ENCODE peak calls at places on chromosomes 13 and 19, in nine cellular contexts. One of them, this sample, is unnamed.

GRCh38 chr19:41795031-41795461 is 1.3 kb upstream of the CEACAM3 start:
- DNase-seq in posterior vena cava: no peak
- DNase-seq in stimulated activated CD8-positive, alpha-beta memory T cell treated with anti-CD3 and anti-CD28 coated beads, Interleukin-4, amount 100 ng/mL, for 24 hours: peak; percentile 40
- DNase-seq in brain microvascular endothelial cell: peak; percentile 51
- DNase-seq in left cardiac atrium: peak; percentile 26
- DNase-seq in activated gamma-delta T cell treated with Interleukin-2 at 50 U/mL for 16 hours: peak; percentile 62
- DNase-seq in H1: peak; percentile 66
- DNase-seq in fibroblast of mammary gland: peak; percentile 38
- DNase-seq in activated T-cell treated with anti-CD3 and anti-CD28 coated beads for 1 hour: peak; percentile 36
- DNase-seq in this sample: peak; percentile 50

GRCh38 chr19:7505682-7506384 is 10.1 kb upstream of the ZNF358 start:
- DNase-seq in posterior vena cava: no peak
- DNase-seq in stimulated activated CD8-positive, alpha-beta memory T cell treated with anti-CD3 and anti-CD28 coated beads, Interleukin-4, amount 100 ng/mL, for 24 hours: no peak
- DNase-seq in brain microvascular endothelial cell: no peak
- DNase-seq in left cardiac atrium: peak; percentile 57
- DNase-seq in activated gamma-delta T cell treated with Interleukin-2 at 50 U/mL for 16 hours: no peak
- DNase-seq in H1: peak; percentile 81
- DNase-seq in fibroblast of mammary gland: no peak
- DNase-seq in activated T-cell treated with anti-CD3 and anti-CD28 coated beads for 1 hour: no peak
- DNase-seq in this sample: no peak

GRCh38 chr19:18603958-18604819 is 2.4 kb downstream of the CRLF1 start:
- DNase-seq in posterior vena cava: no peak
- DNase-seq in stimulated activated CD8-positive, alpha-beta memory T cell treated with anti-CD3 and anti-CD28 coated beads, Interleukin-4, amount 100 ng/mL, for 24 hours: no peak
- DNase-seq in brain microvascular endothelial cell: no peak
- DNase-seq in left cardiac atrium: no peak
- DNase-seq in activated gamma-delta T cell treated with Interleukin-2 at 50 U/mL for 16 hours: no peak
- DNase-seq in H1: peak; percentile 62
- DNase-seq in fibroblast of mammary gland: no peak
- DNase-seq in activated T-cell treated with anti-CD3 and anti-CD28 coated beads for 1 hour: no peak
- DNase-seq in this sample: no peak

GRCh38 chr19:45834970-45835369 is 19.9 kb upstream of the RSPH6A start:
- DNase-seq in posterior vena cava: peak; percentile 58
- DNase-seq in stimulated activated CD8-positive, alpha-beta memory T cell treated with anti-CD3 and anti-CD28 coated beads, Interleukin-4, amount 100 ng/mL, for 24 hours: no peak
- DNase-seq in brain microvascular endothelial cell: no peak
- DNase-seq in left cardiac atrium: no peak
- DNase-seq in activated gamma-delta T cell treated with Interleukin-2 at 50 U/mL for 16 hours: no peak
- DNase-seq in H1: no peak
- DNase-seq in fibroblast of mammary gland: no peak
- DNase-seq in activated T-cell treated with anti-CD3 and anti-CD28 coated beads for 1 hour: no peak
- DNase-seq in this sample: no peak

GRCh38 chr19:58054792-58055482 is 4.1 kb upstream of the ZNF135 start:
- DNase-seq in posterior vena cava: no peak
- DNase-seq in stimulated activated CD8-positive, alpha-beta memory T cell treated with anti-CD3 and anti-CD28 coated beads, Interleukin-4, amount 100 ng/mL, for 24 hours: no peak
- DNase-seq in brain microvascular endothelial cell: peak; percentile 12
- DNase-seq in left cardiac atrium: peak; percentile 74
- DNase-seq in activated gamma-delta T cell treated with Interleukin-2 at 50 U/mL for 16 hours: no peak
- DNase-seq in H1: peak; percentile 62
- DNase-seq in fibroblast of mammary gland: peak; percentile 24
- DNase-seq in activated T-cell treated with anti-CD3 and anti-CD28 coated beads for 1 hour: no peak
- DNase-seq in this sample: peak; percentile 13

GRCh38 chr13:113920606-113921306 is 53.1 kb downstream of the C13orf46 start:
- DNase-seq in posterior vena cava: peak; percentile 31
- DNase-seq in stimulated activated CD8-positive, alpha-beta memory T cell treated with anti-CD3 and anti-CD28 coated beads, Interleukin-4, amount 100 ng/mL, for 24 hours: no peak
- DNase-seq in brain microvascular endothelial cell: no peak
- DNase-seq in left cardiac atrium: no peak
- DNase-seq in activated gamma-delta T cell treated with Interleukin-2 at 50 U/mL for 16 hours: no peak
- DNase-seq in H1: no peak
- DNase-seq in fibroblast of mammary gland: no peak
- DNase-seq in activated T-cell treated with anti-CD3 and anti-CD28 coated beads for 1 hour: no peak
- DNase-seq in this sample: no peak

GRCh38 chr19:1651061-1651547 is 1.3 kb downstream of the TCF3 start:
- DNase-seq in posterior vena cava: no peak
- DNase-seq in stimulated activated CD8-positive, alpha-beta memory T cell treated with anti-CD3 and anti-CD28 coated beads, Interleukin-4, amount 100 ng/mL, for 24 hours: peak; percentile 61
- DNase-seq in brain microvascular endothelial cell: no peak
- DNase-seq in left cardiac atrium: no peak
- DNase-seq in activated gamma-delta T cell treated with Interleukin-2 at 50 U/mL for 16 hours: peak; percentile 61
- DNase-seq in H1: peak; percentile 76
- DNase-seq in fibroblast of mammary gland: peak; percentile 24
- DNase-seq in activated T-cell treated with anti-CD3 and anti-CD28 coated beads for 1 hour: peak; percentile 36
- DNase-seq in this sample: peak; percentile 70

GRCh38 chr19:45362291-45362690 is 8.1 kb downstream of the ERCC2 start:
- DNase-seq in posterior vena cava: no peak
- DNase-seq in stimulated activated CD8-positive, alpha-beta memory T cell treated with anti-CD3 and anti-CD28 coated beads, Interleukin-4, amount 100 ng/mL, for 24 hours: no peak
- DNase-seq in brain microvascular endothelial cell: no peak
- DNase-seq in left cardiac atrium: no peak
- DNase-seq in activated gamma-delta T cell treated with Interleukin-2 at 50 U/mL for 16 hours: no peak
- DNase-seq in H1: no peak
- DNase-seq in fibroblast of mammary gland: no peak
- DNase-seq in activated T-cell treated with anti-CD3 and anti-CD28 coated beads for 1 hour: no peak
- DNase-seq in this sample: no peak

GRCh38 chr19:18987456-18987855 is 45.9 kb downstream of the SUGP2 start:
- DNase-seq in posterior vena cava: no peak
- DNase-seq in stimulated activated CD8-positive, alpha-beta memory T cell treated with anti-CD3 and anti-CD28 coated beads, Interleukin-4, amount 100 ng/mL, for 24 hours: no peak
- DNase-seq in brain microvascular endothelial cell: no peak
- DNase-seq in left cardiac atrium: no peak
- DNase-seq in activated gamma-delta T cell treated with Interleukin-2 at 50 U/mL for 16 hours: no peak
- DNase-seq in H1: no peak
- DNase-seq in fibroblast of mammary gland: no peak
- DNase-seq in activated T-cell treated with anti-CD3 and anti-CD28 coated beads for 1 hour: no peak
- DNase-seq in this sample: no peak

GRCh38 chr13:58085819-58086218 is 454.3 kb downstream of the PCDH17 start:
- DNase-seq in posterior vena cava: no peak
- DNase-seq in stimulated activated CD8-positive, alpha-beta memory T cell treated with anti-CD3 and anti-CD28 coated beads, Interleukin-4, amount 100 ng/mL, for 24 hours: no peak
- DNase-seq in brain microvascular endothelial cell: no peak
- DNase-seq in left cardiac atrium: no peak
- DNase-seq in activated gamma-delta T cell treated with Interleukin-2 at 50 U/mL for 16 hours: no peak
- DNase-seq in H1: no peak
- DNase-seq in fibroblast of mammary gland: no peak
- DNase-seq in activated T-cell treated with anti-CD3 and anti-CD28 coated beads for 1 hour: no peak
- DNase-seq in this sample: no peak

GRCh38 chr19:56403764-56404704 is at the start of gene ZNF583:
- DNase-seq in posterior vena cava: peak; percentile 99
- DNase-seq in stimulated activated CD8-positive, alpha-beta memory T cell treated with anti-CD3 and anti-CD28 coated beads, Interleukin-4, amount 100 ng/mL, for 24 hours: peak; percentile 90
- DNase-seq in brain microvascular endothelial cell: peak; percentile 95
- DNase-seq in left cardiac atrium: peak; percentile 97
- DNase-seq in activated gamma-delta T cell treated with Interleukin-2 at 50 U/mL for 16 hours: peak; percentile 89
- DNase-seq in H1: peak; percentile 93
- DNase-seq in fibroblast of mammary gland: peak; percentile 97
- DNase-seq in activated T-cell treated with anti-CD3 and anti-CD28 coated beads for 1 hour: peak; percentile 89
- DNase-seq in this sample: peak; percentile 93

GRCh38 chr13:30088312-30088855 is 219.0 kb downstream of the KATNAL1 start:
- DNase-seq in posterior vena cava: no peak
- DNase-seq in stimulated activated CD8-positive, alpha-beta memory T cell treated with anti-CD3 and anti-CD28 coated beads, Interleukin-4, amount 100 ng/mL, for 24 hours: no peak
- DNase-seq in brain microvascular endothelial cell: no peak
- DNase-seq in left cardiac atrium: no peak
- DNase-seq in activated gamma-delta T cell treated with Interleukin-2 at 50 U/mL for 16 hours: no peak
- DNase-seq in H1: no peak
- DNase-seq in fibroblast of mammary gland: no peak
- DNase-seq in activated T-cell treated with anti-CD3 and anti-CD28 coated beads for 1 hour: no peak
- DNase-seq in this sample: no peak

GRCh38 chr13:48687249-48687648 is 33.5 kb downstream of the CYSLTR2 start:
- DNase-seq in posterior vena cava: no peak
- DNase-seq in stimulated activated CD8-positive, alpha-beta memory T cell treated with anti-CD3 and anti-CD28 coated beads, Interleukin-4, amount 100 ng/mL, for 24 hours: no peak
- DNase-seq in brain microvascular endothelial cell: no peak
- DNase-seq in left cardiac atrium: no peak
- DNase-seq in activated gamma-delta T cell treated with Interleukin-2 at 50 U/mL for 16 hours: no peak
- DNase-seq in H1: no peak
- DNase-seq in fibroblast of mammary gland: no peak
- DNase-seq in activated T-cell treated with anti-CD3 and anti-CD28 coated beads for 1 hour: no peak
- DNase-seq in this sample: no peak

GRCh38 chr13:35573639-35574038 is 97.2 kb upstream of the MAB21L1 start:
- DNase-seq in posterior vena cava: no peak
- DNase-seq in stimulated activated CD8-positive, alpha-beta memory T cell treated with anti-CD3 and anti-CD28 coated beads, Interleukin-4, amount 100 ng/mL, for 24 hours: no peak
- DNase-seq in brain microvascular endothelial cell: no peak
- DNase-seq in left cardiac atrium: no peak
- DNase-seq in activated gamma-delta T cell treated with Interleukin-2 at 50 U/mL for 16 hours: no peak
- DNase-seq in H1: no peak
- DNase-seq in fibroblast of mammary gland: no peak
- DNase-seq in activated T-cell treated with anti-CD3 and anti-CD28 coated beads for 1 hour: no peak
- DNase-seq in this sample: no peak

GRCh38 chr19:55407625-55408319 is at the start of gene UBE2S:
- DNase-seq in posterior vena cava: peak; percentile 100
- DNase-seq in stimulated activated CD8-positive, alpha-beta memory T cell treated with anti-CD3 and anti-CD28 coated beads, Interleukin-4, amount 100 ng/mL, for 24 hours: peak; percentile 94
- DNase-seq in brain microvascular endothelial cell: peak; percentile 99
- DNase-seq in left cardiac atrium: peak; percentile 99
- DNase-seq in activated gamma-delta T cell treated with Interleukin-2 at 50 U/mL for 16 hours: peak; percentile 97
- DNase-seq in H1: peak; percentile 96
- DNase-seq in fibroblast of mammary gland: peak; percentile 99
- DNase-seq in activated T-cell treated with anti-CD3 and anti-CD28 coated beads for 1 hour: peak; percentile 93
- DNase-seq in this sample: peak; percentile 99

GRCh38 chr19:11420429-11420893 is 1.3 kb upstream of the RGL3 start:
- DNase-seq in posterior vena cava: peak; percentile 88
- DNase-seq in stimulated activated CD8-positive, alpha-beta memory T cell treated with anti-CD3 and anti-CD28 coated beads, Interleukin-4, amount 100 ng/mL, for 24 hours: no peak
- DNase-seq in brain microvascular endothelial cell: no peak
- DNase-seq in left cardiac atrium: peak; percentile 78
- DNase-seq in activated gamma-delta T cell treated with Interleukin-2 at 50 U/mL for 16 hours: no peak
- DNase-seq in H1: peak; percentile 63
- DNase-seq in fibroblast of mammary gland: peak; percentile 80
- DNase-seq in activated T-cell treated with anti-CD3 and anti-CD28 coated beads for 1 hour: no peak
- DNase-seq in this sample: no peak

GRCh38 chr19:12801466-12802266 is at the start of the genes PRDX2 and THSD8:
- DNase-seq in posterior vena cava: peak; percentile 93
- DNase-seq in stimulated activated CD8-positive, alpha-beta memory T cell treated with anti-CD3 and anti-CD28 coated beads, Interleukin-4, amount 100 ng/mL, for 24 hours: peak; percentile 68
- DNase-seq in brain microvascular endothelial cell: no peak
- DNase-seq in left cardiac atrium: peak; percentile 88
- DNase-seq in activated gamma-delta T cell treated with Interleukin-2 at 50 U/mL for 16 hours: peak; percentile 74
- DNase-seq in H1: peak; percentile 87
- DNase-seq in fibroblast of mammary gland: peak; percentile 56
- DNase-seq in activated T-cell treated with anti-CD3 and anti-CD28 coated beads for 1 hour: peak; percentile 70
- DNase-seq in this sample: peak; percentile 61

GRCh38 chr19:14089412-14089661 is 1.2 kb downstream of the SAMD1 start:
- DNase-seq in posterior vena cava: no peak
- DNase-seq in stimulated activated CD8-positive, alpha-beta memory T cell treated with anti-CD3 and anti-CD28 coated beads, Interleukin-4, amount 100 ng/mL, for 24 hours: no peak
- DNase-seq in brain microvascular endothelial cell: no peak
- DNase-seq in left cardiac atrium: no peak
- DNase-seq in activated gamma-delta T cell treated with Interleukin-2 at 50 U/mL for 16 hours: no peak
- DNase-seq in H1: no peak
- DNase-seq in fibroblast of mammary gland: peak; percentile 35
- DNase-seq in activated T-cell treated with anti-CD3 and anti-CD28 coated beads for 1 hour: no peak
- DNase-seq in this sample: no peak

GRCh38 chr13:103282571-103283450 is 216.6 kb upstream of the SLC10A2 start:
- DNase-seq in posterior vena cava: no peak
- DNase-seq in stimulated activated CD8-positive, alpha-beta memory T cell treated with anti-CD3 and anti-CD28 coated beads, Interleukin-4, amount 100 ng/mL, for 24 hours: no peak
- DNase-seq in brain microvascular endothelial cell: peak; percentile 93
- DNase-seq in left cardiac atrium: no peak
- DNase-seq in activated gamma-delta T cell treated with Interleukin-2 at 50 U/mL for 16 hours: no peak
- DNase-seq in H1: no peak
- DNase-seq in fibroblast of mammary gland: peak; percentile 68
- DNase-seq in activated T-cell treated with anti-CD3 and anti-CD28 coated beads for 1 hour: no peak
- DNase-seq in this sample: peak; percentile 2

GRCh38 chr19:13887529-13887928 is 10.6 kb downstream of the NANOS3 start:
- DNase-seq in posterior vena cava: no peak
- DNase-seq in stimulated activated CD8-positive, alpha-beta memory T cell treated with anti-CD3 and anti-CD28 coated beads, Interleukin-4, amount 100 ng/mL, for 24 hours: no peak
- DNase-seq in brain microvascular endothelial cell: no peak
- DNase-seq in left cardiac atrium: no peak
- DNase-seq in activated gamma-delta T cell treated with Interleukin-2 at 50 U/mL for 16 hours: peak; percentile 15
- DNase-seq in H1: no peak
- DNase-seq in fibroblast of mammary gland: peak; percentile 38
- DNase-seq in activated T-cell treated with anti-CD3 and anti-CD28 coated beads for 1 hour: no peak
- DNase-seq in this sample: peak; percentile 67

GRCh38 chr19:15551183-15552004 is 43.1 kb downstream of the CYP4F22 start:
- DNase-seq in posterior vena cava: no peak
- DNase-seq in stimulated activated CD8-positive, alpha-beta memory T cell treated with anti-CD3 and anti-CD28 coated beads, Interleukin-4, amount 100 ng/mL, for 24 hours: peak; percentile 38
- DNase-seq in brain microvascular endothelial cell: no peak
- DNase-seq in left cardiac atrium: peak; percentile 36
- DNase-seq in activated gamma-delta T cell treated with Interleukin-2 at 50 U/mL for 16 hours: peak; percentile 66
- DNase-seq in H1: no peak
- DNase-seq in fibroblast of mammary gland: peak; percentile 37
- DNase-seq in activated T-cell treated with anti-CD3 and anti-CD28 coated beads for 1 hour: peak; percentile 64
- DNase-seq in this sample: peak; percentile 70

GRCh38 chr19:47608908-47609879 is at the start of gene BICRA:
- DNase-seq in posterior vena cava: peak; percentile 95
- DNase-seq in stimulated activated CD8-positive, alpha-beta memory T cell treated with anti-CD3 and anti-CD28 coated beads, Interleukin-4, amount 100 ng/mL, for 24 hours: peak; percentile 74
- DNase-seq in brain microvascular endothelial cell: no peak
- DNase-seq in left cardiac atrium: peak; percentile 88
- DNase-seq in activated gamma-delta T cell treated with Interleukin-2 at 50 U/mL for 16 hours: peak; percentile 81
- DNase-seq in H1: peak; percentile 88
- DNase-seq in fibroblast of mammary gland: peak; percentile 69
- DNase-seq in activated T-cell treated with anti-CD3 and anti-CD28 coated beads for 1 hour: peak; percentile 78
- DNase-seq in this sample: peak; percentile 84

GRCh38 chr13:36919833-36920611 is at the start of gene SMAD9:
- DNase-seq in posterior vena cava: peak; percentile 91
- DNase-seq in stimulated activated CD8-positive, alpha-beta memory T cell treated with anti-CD3 and anti-CD28 coated beads, Interleukin-4, amount 100 ng/mL, for 24 hours: peak; percentile 3
- DNase-seq in brain microvascular endothelial cell: peak; percentile 48
- DNase-seq in left cardiac atrium: peak; percentile 89
- DNase-seq in activated gamma-delta T cell treated with Interleukin-2 at 50 U/mL for 16 hours: no peak
- DNase-seq in H1: peak; percentile 68
- DNase-seq in fibroblast of mammary gland: peak; percentile 63
- DNase-seq in activated T-cell treated with anti-CD3 and anti-CD28 coated beads for 1 hour: no peak
- DNase-seq in this sample: no peak

GRCh38 chr13:20394506-20394905 is 131.2 kb downstream of the CRYL1 start:
- DNase-seq in posterior vena cava: no peak
- DNase-seq in stimulated activated CD8-positive, alpha-beta memory T cell treated with anti-CD3 and anti-CD28 coated beads, Interleukin-4, amount 100 ng/mL, for 24 hours: no peak
- DNase-seq in brain microvascular endothelial cell: no peak
- DNase-seq in left cardiac atrium: no peak
- DNase-seq in activated gamma-delta T cell treated with Interleukin-2 at 50 U/mL for 16 hours: no peak
- DNase-seq in H1: peak; percentile 41
- DNase-seq in fibroblast of mammary gland: no peak
- DNase-seq in activated T-cell treated with anti-CD3 and anti-CD28 coated beads for 1 hour: no peak
- DNase-seq in this sample: no peak

GRCh38 chr19:34171877-34172660 is at the start of gene LSM14A:
- DNase-seq in posterior vena cava: peak; percentile 98
- DNase-seq in stimulated activated CD8-positive, alpha-beta memory T cell treated with anti-CD3 and anti-CD28 coated beads, Interleukin-4, amount 100 ng/mL, for 24 hours: peak; percentile 82
- DNase-seq in brain microvascular endothelial cell: peak; percentile 85
- DNase-seq in left cardiac atrium: peak; percentile 94
- DNase-seq in activated gamma-delta T cell treated with Interleukin-2 at 50 U/mL for 16 hours: peak; percentile 89
- DNase-seq in H1: peak; percentile 94
- DNase-seq in fibroblast of mammary gland: peak; percentile 88
- DNase-seq in activated T-cell treated with anti-CD3 and anti-CD28 coated beads for 1 hour: peak; percentile 86
- DNase-seq in this sample: peak; percentile 95

GRCh38 chr13:76383671-76384461 is 502.3 kb downstream of the KCTD12 start:
- DNase-seq in posterior vena cava: no peak
- DNase-seq in stimulated activated CD8-positive, alpha-beta memory T cell treated with anti-CD3 and anti-CD28 coated beads, Interleukin-4, amount 100 ng/mL, for 24 hours: no peak
- DNase-seq in brain microvascular endothelial cell: peak; percentile 92
- DNase-seq in left cardiac atrium: no peak
- DNase-seq in activated gamma-delta T cell treated with Interleukin-2 at 50 U/mL for 16 hours: no peak
- DNase-seq in H1: no peak
- DNase-seq in fibroblast of mammary gland: peak; percentile 95
- DNase-seq in activated T-cell treated with anti-CD3 and anti-CD28 coated beads for 1 hour: no peak
- DNase-seq in this sample: no peak

GRCh38 chr19:13228561-13228960 is 78.3 kb downstream of the IER2 start:
- DNase-seq in posterior vena cava: no peak
- DNase-seq in stimulated activated CD8-positive, alpha-beta memory T cell treated with anti-CD3 and anti-CD28 coated beads, Interleukin-4, amount 100 ng/mL, for 24 hours: no peak
- DNase-seq in brain microvascular endothelial cell: no peak
- DNase-seq in left cardiac atrium: no peak
- DNase-seq in activated gamma-delta T cell treated with Interleukin-2 at 50 U/mL for 16 hours: no peak
- DNase-seq in H1: no peak
- DNase-seq in fibroblast of mammary gland: no peak
- DNase-seq in activated T-cell treated with anti-CD3 and anti-CD28 coated beads for 1 hour: no peak
- DNase-seq in this sample: no peak

GRCh38 chr19:944171-944567 is 18.3 kb downstream of the ARID3A start:
- DNase-seq in posterior vena cava: no peak
- DNase-seq in stimulated activated CD8-positive, alpha-beta memory T cell treated with anti-CD3 and anti-CD28 coated beads, Interleukin-4, amount 100 ng/mL, for 24 hours: no peak
- DNase-seq in brain microvascular endothelial cell: no peak
- DNase-seq in left cardiac atrium: peak; percentile 67
- DNase-seq in activated gamma-delta T cell treated with Interleukin-2 at 50 U/mL for 16 hours: no peak
- DNase-seq in H1: no peak
- DNase-seq in fibroblast of mammary gland: no peak
- DNase-seq in activated T-cell treated with anti-CD3 and anti-CD28 coated beads for 1 hour: no peak
- DNase-seq in this sample: no peak

GRCh38 chr13:33751151-33751550 is 66.8 kb upstream of the RFC3 start:
- DNase-seq in posterior vena cava: no peak
- DNase-seq in stimulated activated CD8-positive, alpha-beta memory T cell treated with anti-CD3 and anti-CD28 coated beads, Interleukin-4, amount 100 ng/mL, for 24 hours: no peak
- DNase-seq in brain microvascular endothelial cell: peak; percentile 12
- DNase-seq in left cardiac atrium: no peak
- DNase-seq in activated gamma-delta T cell treated with Interleukin-2 at 50 U/mL for 16 hours: no peak
- DNase-seq in H1: no peak
- DNase-seq in fibroblast of mammary gland: peak; percentile 47
- DNase-seq in activated T-cell treated with anti-CD3 and anti-CD28 coated beads for 1 hour: no peak
- DNase-seq in this sample: no peak

GRCh38 chr13:41008349-41008980 is 10.7 kb downstream of the ELF1 start:
- DNase-seq in posterior vena cava: no peak
- DNase-seq in stimulated activated CD8-positive, alpha-beta memory T cell treated with anti-CD3 and anti-CD28 coated beads, Interleukin-4, amount 100 ng/mL, for 24 hours: no peak
- DNase-seq in brain microvascular endothelial cell: peak; percentile 13
- DNase-seq in left cardiac atrium: no peak
- DNase-seq in activated gamma-delta T cell treated with Interleukin-2 at 50 U/mL for 16 hours: no peak
- DNase-seq in H1: no peak
- DNase-seq in fibroblast of mammary gland: peak; percentile 89
- DNase-seq in activated T-cell treated with anti-CD3 and anti-CD28 coated beads for 1 hour: no peak
- DNase-seq in this sample: no peak

GRCh38 chr13:114146629-114147028 is 14.2 kb upstream of the RASA3 start:
- DNase-seq in posterior vena cava: peak; percentile 57
- DNase-seq in stimulated activated CD8-positive, alpha-beta memory T cell treated with anti-CD3 and anti-CD28 coated beads, Interleukin-4, amount 100 ng/mL, for 24 hours: no peak
- DNase-seq in brain microvascular endothelial cell: no peak
- DNase-seq in left cardiac atrium: no peak
- DNase-seq in activated gamma-delta T cell treated with Interleukin-2 at 50 U/mL for 16 hours: no peak
- DNase-seq in H1: peak; percentile 56
- DNase-seq in fibroblast of mammary gland: no peak
- DNase-seq in activated T-cell treated with anti-CD3 and anti-CD28 coated beads for 1 hour: no peak
- DNase-seq in this sample: no peak

This sample was measured in immature natural killer cell.